ENCODE peak calls at places on chromosomes 1 and 21, in four cellular contexts. M is cardiac muscle cell, N is colonic mucosa, C is brain microvascular endothelial cell. S is an unnamed sample.

GRCh38 chr1:192251735-192252134 is 65.1 kb upstream of the RGS21 start:
- DNase-seq in M (no peak), N (no peak), C (no peak), S (no peak)

GRCh38 chr1:21064057-21064456 is 112.6 kb downstream of the EIF4G3 start:
- DNase-seq in M (no peak), N (no peak), C (no peak), S (no peak)

GRCh38 chr1:116667577-116668105 is at the start of gene IGSF3:
- DNase-seq in M (peak; percentile 62), N (peak; percentile 86), C (no peak), S (peak; percentile 77)

GRCh38 chr1:202680586-202681352 is 29.5 kb downstream of the SYT2 start:
- DNase-seq in M (no peak), N (no peak), C (no peak), S (no peak)

GRCh38 chr1:184930645-184931044 is 43.7 kb downstream of the NIBAN1 start:
- DNase-seq in M (no peak), N (no peak), C (no peak), S (no peak)

GRCh38 chr1:117284408-117285215 is 73.9 kb upstream of the VTCN1 start:
- DNase-seq in M (peak; percentile 73), N (peak; percentile 19), C (peak; percentile 33), S (peak; percentile 30)

GRCh38 chr21:16476056-16476850 is 746.5 kb downstream of the USP25 start:
- DNase-seq in M (peak; percentile 18), N (no peak), C (peak; percentile 48), S (no peak)

GRCh38 chr1:231059566-231060193 is 19.6 kb upstream of the FAM89A start:
- DNase-seq in M (peak; percentile 25), N (no peak), C (peak; percentile 1), S (no peak)

GRCh38 chr1:178093958-178094751 is at the start of gene RASAL2:
- DNase-seq in M (peak; percentile 70), N (peak; percentile 57), C (peak; percentile 43), S (peak; percentile 85)

GRCh38 chr1:184457500-184457899 is 70.7 kb downstream of the C1orf21 start:
- DNase-seq in M (peak; percentile 26), N (no peak), C (no peak), S (no peak)

GRCh38 chr1:98323906-98324358 is 337.6 kb upstream of the SNX7 start:
- DNase-seq in M (peak; percentile 99), N (peak; percentile 22), C (peak; percentile 96), S (no peak)

GRCh38 chr21:46188226-46189212 is 4.3 kb upstream of the SPATC1L start:
- DNase-seq in M (peak; percentile 64), N (peak; percentile 34), C (peak; percentile 52), S (peak; percentile 64)

GRCh38 chr1:181073638-181074037 is 14.9 kb upstream of the IER5 start:
- DNase-seq in M (peak; percentile 97), N (no peak), C (peak; percentile 85), S (no peak)

GRCh38 chr1:178609015-178609414 is 96.1 kb downstream of the TEX35 start:
- DNase-seq in M (peak; percentile 82), N (no peak), C (no peak), S (no peak)

GRCh38 chr21:27035791-27036190 is 68.9 kb upstream of the ADAMTS5 start:
- DNase-seq in M (no peak), N (no peak), C (no peak), S (no peak)

GRCh38 chr1:248158758-248159157 is 13.8 kb downstream of the OR2M5 start:
- DNase-seq in M (no peak), N (no peak), C (no peak), S (no peak)

GRCh38 chr1:234726359-234726836 is 116.4 kb upstream of the IRF2BP2 start:
- DNase-seq in M (no peak), N (no peak), C (peak; percentile 72), S (peak; percentile 45)

GRCh38 chr1:201544710-201545109 is 5.8 kb downstream of the NAV1 start:
- DNase-seq in M (no peak), N (no peak), C (no peak), S (no peak)

GRCh38 chr1:24178404-24178803 is 8.7 kb downstream of the IFNLR1 start:
- DNase-seq in M (no peak), N (no peak), C (no peak), S (no peak)

GRCh38 chr1:24175033-24175755 is 11.9 kb downstream of the IFNLR1 start:
- DNase-seq in M (no peak), N (no peak), C (no peak), S (no peak)

GRCh38 chr1:24173638-24174325 is 13.3 kb downstream of the IFNLR1 start:
- DNase-seq in M (no peak), N (no peak), C (no peak), S (no peak)

GRCh38 chr1:24179251-24179895 is 7.7 kb downstream of the IFNLR1 start:
- DNase-seq in M (no peak), N (no peak), C (no peak), S (no peak)

GRCh38 chr1:24177161-24177560 is 9.9 kb downstream of the IFNLR1 start:
- DNase-seq in M (no peak), N (no peak), C (no peak), S (no peak)
- H3K27me3 ChIP-seq in M (no peaks in the 10 kb centered on the region), N (no peaks in the 10 kb centered on the region), C (peaks cover 6% of the 10 kb centered on the region), S (no peaks in the 10 kb centered on the region)

GRCh38 chr1:94416901-94417701 is 1.1 kb upstream of the ABCD3 start:
- DNase-seq in M (peak; percentile 94), N (peak; percentile 47), C (peak; percentile 68), S (peak; percentile 9)

GRCh38 chr1:94422115-94422820 is 4.1 kb downstream of the ABCD3 start:
- DNase-seq in M (no peak), N (no peak), C (no peak), S (peak; percentile 21)

GRCh38 chr1:94417702-94417961 is 557 bp upstream of the ABCD3 start:
- DNase-seq in M (no peak), N (no peak), C (no peak), S (no peak)

GRCh38 chr1:94418664-94419655 is 771 bp downstream of the ABCD3 start:
- DNase-seq in M (peak; percentile 46), N (peak; percentile 71), C (peak; percentile 32), S (peak; percentile 23)

GRCh38 chr1:94417962-94418663 is at the start of gene ABCD3:
- DNase-seq in M (peak; percentile 99), N (peak; percentile 97), C (peak; percentile 96), S (peak; percentile 98)
- H3K27ac ChIP-seq in M (peak within 1 kb of the TSS; percentile 79), N (peak within 1 kb of the TSS; percentile 89), C (peak within 1 kb of the TSS; percentile 80), S (peak within 1 kb of the TSS; percentile 94)

DNA sequence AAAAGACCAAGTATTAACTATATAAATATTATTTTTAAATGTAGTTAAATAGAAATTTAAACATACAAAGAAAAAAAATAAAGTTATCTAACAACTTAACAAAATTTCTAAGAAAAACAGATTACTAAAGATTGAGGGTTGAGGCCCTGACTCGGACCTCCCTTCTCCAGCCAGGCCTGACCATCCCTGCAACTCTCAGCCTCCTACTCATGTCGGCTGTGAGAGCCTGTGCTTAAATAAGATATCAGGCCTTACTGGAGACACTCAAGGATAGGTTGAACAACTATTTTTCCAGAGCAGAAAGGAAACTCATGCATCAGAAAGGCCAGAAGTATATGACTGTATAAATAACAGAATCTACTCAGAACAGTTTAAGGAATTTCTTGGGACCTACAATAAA is 33.0 kb upstream of the PSMG1 start:
- DNase-seq in M (no peak), N (no peak), C (no peak), S (no peak)
- H3K27me3 ChIP-seq in M (no peaks in the 10 kb centered on the region), N (no peaks in the 10 kb centered on the region), C (no peaks in the 10 kb centered on the region), S (no peaks in the 10 kb centered on the region)

GRCh38 chr1:10734900-10735602 is 61.4 kb downstream of the CASZ1 start:
- DNase-seq in M (no peak), N (no peak), C (no peak), S (no peak)
- H3K27ac ChIP-seq in M (peak overlapping the region; percentile 73), N (no peak overlapping the region), C (no peak overlapping the region), S (peak overlapping the region; percentile 45)

GRCh38 chr1:89540406-89540970 is 15.9 kb downstream of the LRRC8B start:
- DNase-seq in M (peak; percentile 34), N (no peak), C (no peak), S (no peak)
- H3K27me3 ChIP-seq in M (no peaks in the 10 kb centered on the region), N (no peaks in the 10 kb centered on the region), C (no peaks in the 10 kb centered on the region), S (no peaks in the 10 kb centered on the region)

GRCh38 chr1:27630859-27631491 is 4.0 kb downstream of the FGR start:
- DNase-seq in M (no peak), N (no peak), C (no peak), S (peak; percentile 37)

GRCh38 chr1:27627051-27627450 is 7.9 kb downstream of the FGR start:
- DNase-seq in M (no peak), N (no peak), C (no peak), S (no peak)

GRCh38 chr1:27632387-27633297 is 2.3 kb downstream of the FGR start:
- DNase-seq in M (no peak), N (no peak), C (no peak), S (no peak)

GRCh38 chr1:27626031-27626935 is 8.7 kb downstream of the FGR start:
- DNase-seq in M (peak; percentile 18), N (no peak), C (no peak), S (no peak)

DNA sequence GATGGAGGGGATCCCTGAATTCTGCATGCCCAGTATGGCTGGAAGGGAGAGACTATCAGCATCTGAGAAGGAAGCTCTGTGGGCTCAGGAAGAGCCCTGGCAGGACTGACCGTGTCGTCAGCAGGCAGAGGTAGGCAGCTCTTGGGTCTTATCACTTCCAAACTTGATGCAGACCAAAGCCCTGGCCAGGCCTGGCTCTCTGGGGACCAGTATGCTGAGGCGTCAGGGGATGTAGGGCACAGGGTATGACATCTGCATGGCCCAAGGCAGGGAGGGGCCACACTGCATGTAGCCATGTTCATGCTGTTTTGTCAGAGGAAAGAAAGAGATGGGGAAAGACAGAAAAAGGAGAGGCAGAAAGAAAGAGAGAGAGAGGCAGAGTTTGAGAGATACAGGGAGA is 6.3 kb downstream of the FGR start:
- DNase-seq in M (no peak), N (no peak), C (no peak), S (no peak)
- H3K27ac ChIP-seq in M (no peak overlapping the region), N (no peak overlapping the region), C (no peak overlapping the region), S (no peak overlapping the region)

GRCh38 chr1:214234635-214235025 is 46.3 kb upstream of the SMYD2 start:
- DNase-seq in M (no peak), N (no peak), C (no peak), S (no peak)
- H3K27me3 ChIP-seq in M (peaks cover 40% of the 10 kb centered on the region), N (no peaks in the 10 kb centered on the region), C (no peaks in the 10 kb centered on the region), S (no peaks in the 10 kb centered on the region)

DNA sequence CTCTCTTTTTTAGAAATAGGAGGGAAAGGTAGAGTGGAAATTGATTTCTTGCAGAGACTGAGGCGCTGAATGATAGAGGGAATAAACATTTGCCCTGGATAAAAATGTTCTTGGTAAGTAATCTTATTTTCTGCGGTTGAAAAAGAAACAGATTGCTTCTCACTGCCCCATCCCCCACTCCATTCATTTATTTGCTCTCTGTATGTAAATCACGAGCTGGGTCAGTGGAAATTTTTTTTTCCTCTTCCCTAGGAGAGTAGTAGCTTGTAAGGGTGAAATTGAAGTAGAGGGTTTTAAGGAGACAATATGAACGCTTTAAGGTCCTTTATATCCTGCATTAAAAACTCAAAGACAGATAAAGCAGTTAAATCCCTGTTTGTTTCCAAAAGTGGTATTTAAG is 1.4 kb upstream of the BRINP3 start:
- DNase-seq in M (peak; percentile 48), N (peak; percentile 58), C (no peak), S (no peak)
- H3K27ac ChIP-seq in M (no peak overlapping the region), N (peak overlapping the region; percentile 76), C (no peak overlapping the region), S (no peak overlapping the region)

GRCh38 chr1:236084386-236084730 is 19.5 kb upstream of the NID1 start:
- DNase-seq in M (no peak), N (no peak), C (no peak), S (no peak)
- H3K27me3 ChIP-seq in M (no peaks in the 10 kb centered on the region), N (no peaks in the 10 kb centered on the region), C (no peaks in the 10 kb centered on the region), S (no peaks in the 10 kb centered on the region)

S was measured in WERI-Rb-1.